ENCODE peak calls at places on chromosomes 12 and 14, in eight cellular contexts. X is adrenal gland, I is A549, Q is H1, C is breast epithelium, S is HCT116, Z is heart left ventricle, N is IMR-90. J is an unnamed sample. For H3K4me1, the result is how much of the 10 kb centered on the place peaks cover.

GRCh38 chr12:22410497-22410896 is 76.0 kb upstream of the ST8SIA1 start:
- DNase-seq in X (no peak), I (no peak), Q (no peak), C (no peak), S (peak), Z (no peak), N (no peak), J (no peak)

GRCh38 chr14:74630881-74631690 is 19.0 kb upstream of the LTBP2 start:
- DNase-seq in X (no peak), I (no peak), Q (no peak), C (no peak), S (no peak), Z (no peak), N (peak), J (no peak)

GRCh38 chr12:111160350-111161142 is 208.3 kb downstream of the PHETA1 start:
- DNase-seq in X (no peak), I (no peak), Q (no peak), C (no peak), S (no peak), Z (no peak), N (no peak), J (no peak)

GRCh38 chr12:82896979-82897378 is 210.3 kb downstream of the TMTC2 start:
- DNase-seq in X (peak), I (peak), Q (no peak), C (no peak), S (peak), Z (no peak), N (peak), J (peak)

GRCh38 chr12:84043355-84043754 is 869.2 kb downstream of the SLC6A15 start:
- DNase-seq in X (no peak), I (peak), Q (no peak), C (no peak), S (no peak), Z (no peak), N (no peak), J (no peak)

GRCh38 chr12:85642810-85643209 is 193.4 kb downstream of the RASSF9 start:
- DNase-seq in X (no peak), I (peak), Q (no peak), C (no peak), S (no peak), Z (no peak), N (peak), J (no peak)

GRCh38 chr12:66103011-66103913 is 27.3 kb downstream of the LLPH start:
- DNase-seq in X (no peak), I (peak), Q (peak), C (no peak), S (peak), Z (no peak), N (peak), J (no peak)

GRCh38 chr14:26138764-26139445 is 458.9 kb downstream of the NOVA1 start:
- DNase-seq in X (no peak), I (peak), Q (no peak), C (no peak), S (no peak), Z (no peak), N (no peak), J (no peak)

GRCh38 chr14:74638970-74639369 is 26.9 kb upstream of the LTBP2 start:
- DNase-seq in X (no peak), I (no peak), Q (no peak), C (no peak), S (no peak), Z (no peak), N (no peak), J (no peak)

GRCh38 chr12:105278043-105278697 is 42.2 kb upstream of the APPL2 start:
- DNase-seq in X (peak), I (peak), Q (no peak), C (no peak), S (no peak), Z (no peak), N (peak), J (no peak)

GRCh38 chr12:114981036-114981435 is 297.1 kb upstream of the TBX3 start:
- DNase-seq in X (no peak), I (no peak), Q (no peak), C (no peak), S (no peak), Z (no peak), N (peak), J (no peak)

GRCh38 chr14:32896979-32897723 is 41.5 kb upstream of the NPAS3 start:
- DNase-seq in X (peak), I (no peak), Q (no peak), C (no peak), S (no peak), Z (no peak), N (peak), J (no peak)

GRCh38 chr12:2925322-2925995 is 33.7 kb upstream of the TEAD4 start:
- DNase-seq in X (no peak), I (no peak), Q (no peak), C (no peak), S (no peak), Z (no peak), N (peak), J (no peak)

GRCh38 chr12:126202138-126202537 is 1136.9 kb downstream of the AACS start:
- DNase-seq in X (no peak), I (no peak), Q (no peak), C (no peak), S (no peak), Z (no peak), N (no peak), J (no peak)

GRCh38 chr12:15770021-15770420 is 19.2 kb downstream of the EPS8 start:
- DNase-seq in X (no peak), I (no peak), Q (no peak), C (no peak), S (no peak), Z (no peak), N (no peak), J (no peak)

GRCh38 chr14:73741386-73741875 is 27.2 kb upstream of the PNMA1 start:
- DNase-seq in X (peak), I (peak), Q (peak), C (no peak), S (no peak), Z (peak), N (peak), J (peak)

GRCh38 chr12:132899033-132899432 is 11.6 kb upstream of the CHFR start:
- DNase-seq in X (no peak), I (no peak), Q (no peak), C (no peak), S (no peak), Z (no peak), N (peak), J (no peak)

GRCh38 chr14:50790568-50790967 is 40.4 kb downstream of the NIN start:
- DNase-seq in X (no peak), I (no peak), Q (no peak), C (no peak), S (no peak), Z (no peak), N (peak), J (no peak)

GRCh38 chr12:30989754-30990153 is 63.2 kb downstream of the TSPAN11 start:
- DNase-seq in X (no peak), I (peak), Q (peak), C (no peak), S (no peak), Z (no peak), N (no peak), J (peak)

GRCh38 chr12:124646385-124647230 is 79.2 kb upstream of the NCOR2 start:
- DNase-seq in X (no peak), I (no peak), Q (peak), C (no peak), S (no peak), Z (no peak), N (no peak), J (no peak)

GRCh38 chr14:67882973-67883372 is 63.4 kb downstream of the RAD51B start:
- DNase-seq in X (no peak), I (no peak), Q (no peak), C (no peak), S (no peak), Z (no peak), N (no peak), J (no peak)

GRCh38 chr12:89080797-89081470 is 271.4 kb downstream of the DUSP6 start:
- DNase-seq in X (no peak), I (no peak), Q (no peak), C (no peak), S (no peak), Z (no peak), N (peak), J (no peak)

GRCh38 chr14:101078892-101079221 is 175.3 kb upstream of the RTL1 start:
- DNase-seq in X (no peak), I (no peak), Q (no peak), C (no peak), S (no peak), Z (no peak), N (no peak), J (peak)

GRCh38 chr14:67919259-67919658 is 99.7 kb downstream of the RAD51B start:
- DNase-seq in X (no peak), I (no peak), Q (no peak), C (no peak), S (no peak), Z (no peak), N (peak), J (no peak)

GRCh38 chr12:40693503-40693863 is 1.2 kb downstream of the CNTN1 start:
- DNase-seq in X (peak), I (peak), Q (peak), C (no peak), S (peak), Z (no peak), N (no peak), J (no peak)

GRCh38 chr12:93448796-93449195 is 7.0 kb upstream of the UBE2N start:
- DNase-seq in X (no peak), I (no peak), Q (no peak), C (no peak), S (no peak), Z (no peak), N (no peak), J (no peak)

GRCh38 chr12:86230516-86231146 is 25.6 kb downstream of the MGAT4C start:
- DNase-seq in X (no peak), I (peak), Q (no peak), C (no peak), S (no peak), Z (no peak), N (peak), J (no peak)

GRCh38 chr12:26680724-26681455 is 152.1 kb downstream of the ITPR2 start:
- DNase-seq in X (no peak), I (no peak), Q (no peak), C (no peak), S (no peak), Z (no peak), N (peak), J (no peak)

GRCh38 chr12:47835017-47835830 is 15.5 kb upstream of the HDAC7 start:
- DNase-seq in X (no peak), I (no peak), Q (no peak), C (no peak), S (no peak), Z (no peak), N (no peak), J (no peak)

GRCh38 chr14:34014936-34015335 is 64.1 kb upstream of the EGLN3 start:
- DNase-seq in X (no peak), I (no peak), Q (no peak), C (no peak), S (no peak), Z (no peak), N (no peak), J (no peak)

GRCh38 chr12:122312926-122313325 is 46.6 kb upstream of the VPS33A start:
- DNase-seq in X (no peak), I (no peak), Q (no peak), C (no peak), S (no peak), Z (no peak), N (no peak), J (no peak)

GRCh38 chr12:69321356-69321755 is 26.8 kb upstream of the LYZ start:
- DNase-seq in X (no peak), I (no peak), Q (no peak), C (no peak), S (no peak), Z (no peak), N (no peak), J (no peak)

GRCh38 chr12:10771132-10771733 is 31.2 kb downstream of the TAS2R7 start:
- DNase-seq in X (no peak), I (peak), Q (no peak), C (no peak), S (peak), Z (no peak), N (peak), J (no peak)

GRCh38 chr12:108611884-108612415 is 14.1 kb upstream of the TMEM119 start:
- DNase-seq in X (peak), I (peak), Q (peak), C (no peak), S (peak), Z (no peak), N (peak), J (no peak)

GRCh38 chr12:108614041-108614440 is 16.2 kb upstream of the TMEM119 start:
- DNase-seq in X (no peak), I (no peak), Q (no peak), C (no peak), S (no peak), Z (no peak), N (no peak), J (no peak)

GRCh38 chr12:108613548-108613947 is 15.7 kb upstream of the TMEM119 start:
- DNase-seq in X (peak), I (peak), Q (no peak), C (no peak), S (no peak), Z (no peak), N (no peak), J (no peak)

GRCh38 chr12:108610856-108611605 is 13.1 kb upstream of the TMEM119 start:
- DNase-seq in X (no peak), I (no peak), Q (no peak), C (no peak), S (no peak), Z (no peak), N (no peak), J (no peak)

GRCh38 chr12:108612788-108613282 is 15.0 kb upstream of the TMEM119 start:
- DNase-seq in X (no peak), I (no peak), Q (no peak), C (no peak), S (peak), Z (no peak), N (no peak), J (no peak)
- H3K4me1 ChIP-seq in X (under half), I (under half), Q (under half), C (under half), S (under half), Z (under half), N (under half), J (under half)

GRCh38 chr14:39765676-39766075 is 333.4 kb upstream of the FBXO33 start:
- DNase-seq in X (no peak), I (no peak), Q (no peak), C (no peak), S (no peak), Z (no peak), N (no peak), J (no peak)
- TF ChIP-seq POLR2A in X (no peak), I (no peak), Q (no peak), C (no peak), S (no peak), Z (no peak), N (no peak), J (no peak)

GRCh38 chr12:53752651-53753050 is 872 bp upstream of the CISTR start:
- DNase-seq in X (no peak), I (no peak), Q (no peak), C (no peak), S (no peak), Z (no peak), N (no peak), J (no peak)
- H3K4me1 ChIP-seq in X (under half), I (under half), Q (under half), C (under half), S (under half), Z (under half), N (under half), J (under half)

GRCh38 chr14:63276492-63277342 is 42.0 kb downstream of the GPHB5 start:
- DNase-seq in X (no peak), I (peak), Q (no peak), C (no peak), S (peak), Z (no peak), N (peak), J (no peak)

GRCh38 chr14:63276016-63276415 is 42.7 kb downstream of the GPHB5 start:
- DNase-seq in X (no peak), I (no peak), Q (no peak), C (no peak), S (no peak), Z (no peak), N (no peak), J (no peak)

GRCh38 chr14:63273091-63273490 is 45.6 kb downstream of the GPHB5 start:
- DNase-seq in X (no peak), I (no peak), Q (no peak), C (no peak), S (no peak), Z (no peak), N (peak), J (no peak)

GRCh38 chr14:63275611-63276010 is 43.1 kb downstream of the GPHB5 start:
- DNase-seq in X (no peak), I (no peak), Q (no peak), C (no peak), S (no peak), Z (no peak), N (no peak), J (no peak)

DNA sequence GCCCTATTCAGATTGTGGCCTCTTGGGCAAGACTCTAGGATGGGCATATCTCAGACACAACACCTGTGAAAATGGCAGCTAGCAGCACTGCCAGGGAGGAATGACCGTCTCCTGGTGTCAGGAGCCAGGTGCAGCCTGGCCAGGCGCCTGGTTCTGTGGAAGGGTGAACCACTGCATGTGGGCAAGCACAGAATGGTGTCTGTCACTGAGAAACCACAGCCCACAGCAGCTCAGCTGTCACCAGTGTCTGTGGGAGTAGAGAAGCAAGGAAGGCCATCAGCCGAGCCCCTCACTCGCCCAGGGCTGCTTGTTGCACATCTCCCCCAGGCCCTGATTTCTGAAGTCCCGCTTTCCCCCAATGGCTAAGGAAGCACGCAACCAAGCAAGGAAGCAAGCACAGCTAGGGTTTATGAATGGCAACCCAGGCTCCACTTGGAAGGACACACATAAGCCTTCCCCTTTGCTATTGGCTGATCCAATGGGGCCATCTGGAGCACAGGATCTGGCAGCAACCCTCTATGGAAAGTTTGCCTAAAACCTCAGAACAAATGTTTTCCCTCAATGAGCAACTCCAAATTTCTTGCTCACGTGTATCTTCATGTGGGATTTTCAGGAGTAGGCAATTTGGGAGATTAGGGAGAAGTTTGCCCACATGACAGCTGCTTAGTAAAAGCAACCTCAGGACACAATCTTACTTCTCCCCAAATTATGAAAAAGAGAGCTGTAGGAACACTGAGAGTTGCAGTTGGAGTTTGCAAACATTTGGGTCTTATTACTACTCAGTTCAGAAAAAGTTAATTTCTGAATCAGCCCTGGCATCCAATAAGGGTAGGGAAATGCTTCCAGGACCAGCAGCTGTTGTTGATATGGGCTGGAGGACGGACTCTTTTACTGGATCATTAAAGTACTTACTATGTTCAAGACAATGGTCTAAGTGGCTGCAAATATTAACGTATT is 44.7 kb downstream of the GPHB5 start:
- DNase-seq in X (no peak), I (no peak), Q (no peak), C (no peak), S (no peak), Z (no peak), N (no peak), J (no peak)
- TF ChIP-seq POLR2A in X (no peak), I (no peak), Q (no peak), C (no peak), S (no peak), Z (no peak), N (no peak), J (no peak)

GRCh38 chr12:52145228-52145940 is 46.4 kb downstream of the KRT80 start:
- DNase-seq in X (no peak), I (peak), Q (no peak), C (no peak), S (no peak), Z (peak), N (no peak), J (no peak)
- H3K4me1 ChIP-seq in X (under half), I (half or more), Q (under half), C (half or more), S (half or more), Z (under half), N (under half), J (half or more)

GRCh38 chr12:6334940-6335450 is 6.9 kb downstream of the TNFRSF1A start:
- DNase-seq in X (no peak), I (no peak), Q (no peak), C (no peak), S (no peak), Z (no peak), N (peak), J (peak)

GRCh38 chr12:6336079-6336858 is 5.6 kb downstream of the TNFRSF1A start:
- DNase-seq in X (peak), I (peak), Q (peak), C (peak), S (peak), Z (peak), N (peak), J (peak)

GRCh38 chr12:6336859-6337744 is 4.8 kb downstream of the TNFRSF1A start:
- DNase-seq in X (no peak), I (no peak), Q (no peak), C (no peak), S (no peak), Z (peak), N (no peak), J (peak)

GRCh38 chr12:6334359-6334758 is 7.5 kb downstream of the TNFRSF1A start:
- DNase-seq in X (no peak), I (no peak), Q (no peak), C (no peak), S (no peak), Z (no peak), N (no peak), J (no peak)

DNA sequence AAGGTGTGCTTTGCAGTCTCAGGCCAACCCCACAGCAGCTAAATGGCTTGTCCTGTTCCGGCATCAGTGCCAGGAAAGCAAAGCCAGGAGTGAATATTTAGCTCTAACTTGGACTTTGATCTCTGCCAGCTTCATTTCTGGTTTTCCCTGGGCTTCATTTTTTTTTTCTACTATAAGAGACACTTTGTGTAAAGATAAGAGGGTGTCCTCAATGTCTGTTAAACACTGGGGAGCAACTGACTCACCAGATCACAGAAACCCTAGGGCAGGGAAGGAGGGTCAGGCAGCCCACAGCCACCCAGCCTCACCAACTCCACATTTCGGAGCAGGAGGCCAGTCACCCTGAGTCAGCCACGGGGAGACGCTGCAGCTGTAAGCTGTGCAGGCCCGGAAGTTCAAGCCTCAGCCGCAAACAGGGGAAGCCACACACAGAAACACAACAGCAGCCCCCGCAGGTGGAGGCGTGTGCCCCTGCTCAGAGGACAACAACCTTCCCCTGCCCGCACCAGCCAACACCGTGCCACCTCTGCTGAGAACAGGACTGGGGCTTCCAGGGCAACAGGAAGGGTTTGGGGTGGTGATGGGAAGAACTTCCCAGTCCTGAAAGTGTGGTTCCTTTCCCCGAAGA is 6.3 kb downstream of the TNFRSF1A start:
- DNase-seq in X (peak), I (peak), Q (peak), C (peak), S (no peak), Z (peak), N (peak), J (peak)
- TF ChIP-seq POLR2A in X (peak), I (peak), Q (no peak), C (no peak), S (no peak), Z (no peak), N (peak), J (peak)

DNA sequence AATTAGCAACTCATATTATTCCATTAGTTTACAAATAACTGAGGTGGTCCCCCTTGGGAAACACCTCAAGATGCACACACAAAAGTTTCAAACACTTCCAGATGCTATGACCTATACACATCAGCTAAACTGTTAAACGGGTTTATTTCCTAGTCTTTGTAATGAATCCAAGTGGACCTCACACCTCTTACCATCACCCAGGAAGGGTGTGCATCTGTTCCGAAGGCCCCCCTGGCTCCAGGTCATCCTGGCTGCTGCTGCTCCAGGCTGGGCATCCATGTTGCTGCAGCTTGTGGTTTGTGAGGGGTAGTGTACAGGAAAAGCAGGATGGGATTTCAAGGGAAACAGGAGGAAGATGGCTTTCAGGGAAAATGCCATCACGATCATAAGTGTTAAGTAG is 6.8 kb downstream of the HNRNPC start:
- DNase-seq in X (no peak), I (no peak), Q (peak), C (no peak), S (no peak), Z (no peak), N (no peak), J (no peak)
- H3K4me1 ChIP-seq in X (half or more), I (half or more), Q (under half), C (under half), S (under half), Z (under half), N (under half), J (half or more)

J was measured in transverse colon.